ENCODE peak calls at places on chromosomes 6 and 20, in five cellular contexts. K is fibroblast of lung, W is lower lobe of right lung, X is cardiac muscle cell, Z is BE2C. H is an unnamed sample.

GRCh38 chr6:73513496-73513854 is 7.4 kb downstream of the EEF1A1 start:
- DNase-seq in K (no peak), W (no peak), X (no peak), Z (no peak), H (no peak)

GRCh38 chr6:37913210-37913609 is 93.7 kb downstream of the ZFAND3 start:
- DNase-seq in K (peak; percentile 30), W (no peak), X (no peak), Z (no peak), H (no peak)

GRCh38 chr6:66986940-66987339 is 1279.9 kb upstream of the EYS start:
- DNase-seq in K (no peak), W (no peak), X (no peak), Z (no peak), H (no peak)

GRCh38 chr6:80336906-80337305 is 230.4 kb downstream of the BCKDHB start:
- DNase-seq in K (no peak), W (no peak), X (no peak), Z (no peak), H (no peak)

GRCh38 chr20:3753098-3753497 is 14.5 kb downstream of the ADISSP start:
- DNase-seq in K (peak; percentile 49), W (no peak), X (peak; percentile 68), Z (peak; percentile 75), H (peak; percentile 71)

GRCh38 chr6:142886431-142887170 is 58.4 kb downstream of the HIVEP2 start:
- DNase-seq in K (peak; percentile 54), W (no peak), X (peak; percentile 50), Z (no peak), H (no peak)

GRCh38 chr6:129312865-129313264 is 397.1 kb downstream of the ARHGAP18 start:
- DNase-seq in K (peak; percentile 81), W (no peak), X (no peak), Z (no peak), H (no peak)

GRCh38 chr6:37204014-37204751 is 34.2 kb downstream of the PIM1 start:
- DNase-seq in K (peak; percentile 46), W (peak; percentile 63), X (no peak), Z (no peak), H (no peak)

GRCh38 chr20:38129893-38130609 is 35.0 kb downstream of the TGM2 start:
- DNase-seq in K (no peak), W (peak; percentile 24), X (no peak), Z (no peak), H (no peak)

GRCh38 chr6:65745614-65746013 is 38.6 kb upstream of the EYS start:
- DNase-seq in K (no peak), W (no peak), X (no peak), Z (no peak), H (no peak)

DNA sequence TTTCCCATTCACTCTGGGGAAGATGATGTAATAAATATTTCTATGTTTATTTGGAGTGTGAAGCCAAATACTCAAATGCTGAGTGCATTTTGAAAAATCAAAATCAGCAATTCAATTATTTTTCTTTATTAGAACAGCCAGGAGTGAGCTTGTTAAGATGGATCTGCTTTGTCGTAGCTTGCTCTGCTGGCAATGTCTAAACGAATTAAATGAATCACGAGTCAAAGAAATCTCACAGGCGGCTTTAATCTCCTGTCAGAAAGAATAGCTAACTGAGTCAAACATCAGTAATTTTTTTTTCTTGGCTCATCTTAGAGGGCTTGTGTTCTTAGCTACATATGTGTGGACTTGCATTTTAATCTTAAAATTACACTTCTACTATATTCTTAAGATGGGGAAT is 100.2 kb upstream of the HMGN3 start:
- DNase-seq in K (no peak), W (no peak), X (no peak), Z (peak; percentile 13), H (no peak)
- H3K4me1 ChIP-seq in K (no peaks in the 10 kb centered on the region), W (peaks cover 4% of the 10 kb centered on the region), X (no peaks in the 10 kb centered on the region), Z (peaks cover 8% of the 10 kb centered on the region), H (no peaks in the 10 kb centered on the region)

GRCh38 chr6:42932412-42932811 is 3.1 kb downstream of the CNPY3 start:
- DNase-seq in K (no peak), W (no peak), X (no peak), Z (no peak), H (no peak)

GRCh38 chr6:42929928-42930360 is 664 bp downstream of the CNPY3 start:
- DNase-seq in K (peak; percentile 78), W (peak; percentile 59), X (peak; percentile 68), Z (no peak), H (peak; percentile 82)

GRCh38 chr6:42935322-42935721 is 6.0 kb downstream of the CNPY3 start:
- DNase-seq in K (no peak), W (no peak), X (no peak), Z (no peak), H (no peak)

GRCh38 chr6:42936398-42936797 is 7.1 kb downstream of the CNPY3 start:
- DNase-seq in K (no peak), W (no peak), X (no peak), Z (no peak), H (no peak)

DNA sequence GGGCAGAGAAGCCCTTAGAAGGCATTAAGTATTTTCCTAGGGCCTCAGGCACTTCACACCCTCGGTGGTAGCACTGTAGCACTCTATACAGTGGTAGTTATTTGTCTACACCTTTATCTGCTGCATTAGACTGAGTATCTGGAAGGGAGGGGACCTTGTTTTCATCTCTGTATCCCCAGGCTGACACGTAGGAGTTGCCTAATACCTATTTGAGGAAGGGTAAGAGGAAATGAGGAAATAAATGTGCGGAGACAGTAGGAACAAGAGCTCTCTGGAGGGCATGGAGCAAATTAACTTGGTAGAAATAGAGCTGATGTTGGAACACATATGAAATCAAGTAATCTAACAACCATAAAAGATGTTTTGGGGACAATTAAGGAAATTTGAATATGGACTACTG is 3.9 kb downstream of the CNPY3 start:
- DNase-seq in K (no peak), W (no peak), X (no peak), Z (no peak), H (no peak)
- H3K4me1 ChIP-seq in K (peaks cover 3% of the 10 kb centered on the region), W (peaks cover 43% of the 10 kb centered on the region), X (peaks cover 7% of the 10 kb centered on the region), Z (peaks cover 2% of the 10 kb centered on the region), H (no peaks in the 10 kb centered on the region)

GRCh38 chr6:140833396-140833795 is 1299.3 kb upstream of the GJE1 start:
- DNase-seq in K (no peak), W (no peak), X (no peak), Z (no peak), H (no peak)
- H3K4me1 ChIP-seq in K (no peaks in the 10 kb centered on the region), W (no peaks in the 10 kb centered on the region), X (no peaks in the 10 kb centered on the region), Z (no peaks in the 10 kb centered on the region), H (no peaks in the 10 kb centered on the region)

GRCh38 chr6:53344993-53345392 is 3.8 kb downstream of the ELOVL5 start:
- DNase-seq in K (no peak), W (no peak), X (no peak), Z (no peak), H (no peak)
- H3K4me1 ChIP-seq in K (peaks cover 5% of the 10 kb centered on the region), W (peaks cover 55% of the 10 kb centered on the region), X (peaks cover 9% of the 10 kb centered on the region), Z (peaks cover 3% of the 10 kb centered on the region), H (no peaks in the 10 kb centered on the region)

GRCh38 chr6:154352898-154353585 is 3.6 kb downstream of the IPCEF1 start:
- DNase-seq in K (no peak), W (no peak), X (no peak), Z (no peak), H (no peak)
- H3K4me1 ChIP-seq in K (no peaks in the 10 kb centered on the region), W (peaks cover 18% of the 10 kb centered on the region), X (no peaks in the 10 kb centered on the region), Z (no peaks in the 10 kb centered on the region), H (no peaks in the 10 kb centered on the region)

GRCh38 chr6:166929534-166930189 is 26.7 kb downstream of the RNASET2 start:
- DNase-seq in K (no peak), W (no peak), X (no peak), Z (no peak), H (peak; percentile 52)
- H3K4me1 ChIP-seq in K (no peaks in the 10 kb centered on the region), W (no peaks in the 10 kb centered on the region), X (peaks cover 10% of the 10 kb centered on the region), Z (peaks cover 17% of the 10 kb centered on the region), H (peaks cover 2% of the 10 kb centered on the region)

DNA sequence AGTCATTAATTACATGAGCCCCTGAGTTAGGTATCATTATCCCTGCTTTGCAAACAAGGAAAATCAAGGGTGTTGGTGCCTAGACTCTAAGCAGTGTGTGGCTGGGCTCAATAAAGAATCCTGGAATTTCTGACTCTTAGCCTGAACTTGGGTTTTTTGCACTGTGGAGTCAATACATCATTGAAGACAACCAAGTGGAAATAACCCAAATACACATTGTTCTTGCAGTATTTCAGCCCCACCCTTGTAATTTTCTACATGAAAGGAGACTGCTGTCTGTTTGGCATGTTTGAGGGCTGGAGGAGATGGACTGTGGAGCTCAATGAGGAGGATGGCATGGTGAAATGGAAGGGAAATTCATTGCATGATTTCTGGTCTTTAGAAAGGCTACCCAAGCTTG is 110.3 kb downstream of the CRYBG1 start:
- DNase-seq in K (peak; percentile 58), W (no peak), X (no peak), Z (no peak), H (no peak)
- H3K4me1 ChIP-seq in K (no peaks in the 10 kb centered on the region), W (no peaks in the 10 kb centered on the region), X (no peaks in the 10 kb centered on the region), Z (no peaks in the 10 kb centered on the region), H (no peaks in the 10 kb centered on the region)

GRCh38 chr6:33634203-33634727 is 13.1 kb downstream of the ITPR3 start:
- DNase-seq in K (no peak), W (peak; percentile 66), X (peak; percentile 55), Z (no peak), H (no peak)

GRCh38 chr6:33633084-33633461 is 12.0 kb downstream of the ITPR3 start:
- DNase-seq in K (no peak), W (no peak), X (no peak), Z (no peak), H (no peak)

GRCh38 chr6:33634986-33635385 is 13.9 kb downstream of the ITPR3 start:
- DNase-seq in K (no peak), W (no peak), X (no peak), Z (no peak), H (no peak)

GRCh38 chr6:33632603-33633039 is 11.5 kb downstream of the ITPR3 start:
- DNase-seq in K (peak; percentile 29), W (peak; percentile 69), X (peak; percentile 63), Z (peak; percentile 59), H (peak; percentile 38)

GRCh38 chr6:33633462-33634158 is 12.5 kb downstream of the ITPR3 start:
- DNase-seq in K (peak; percentile 53), W (peak; percentile 85), X (peak; percentile 66), Z (peak; percentile 68), H (no peak)
- H3K4me1 ChIP-seq in K (peaks cover 2% of the 10 kb centered on the region), W (peaks cover 54% of the 10 kb centered on the region), X (no peaks in the 10 kb centered on the region), Z (peaks cover 6% of the 10 kb centered on the region), H (no peaks in the 10 kb centered on the region)